ENCODE peak calls at places on chromosome 18, in ten cellular contexts. M is stimulated activated CD8-positive, alpha-beta memory T cell treated with anti-CD3 and anti-CD28 coated beads, Interleukin-15, amount 100 ng/mL, for 1 hour; E is hepatic stellate cell; Y is ELR; L is T-helper 1 cell; G is tibial artery; P is cardiac fibroblast; U is HCT116; J is Right ventricle myocardium superior; R is endothelial cell. B is an unnamed sample.

GRCh38 chr18:59902180-59902992 is 2.6 kb downstream of the PMAIP1 start:
- DNase-seq in J (no peak), M (no peak), L (peak), Y (peak), U (no peak), G (no peak), E (peak), P (peak), R (no peak), B (no peak)

GRCh38 chr18:69649678-69650077 is 249.0 kb downstream of the DOK6 start:
- DNase-seq in J (no peak), R (no peak), U (no peak), P (no peak), Y (no peak), L (no peak), M (no peak), G (no peak), E (no peak), B (no peak)

GRCh38 chr18:21242141-21243040 is at the start of gene GREB1L:
- DNase-seq in G (no peak), E (peak), Y (peak), J (peak), M (no peak), L (peak), P (peak), U (peak), R (peak), B (no peak)

GRCh38 chr18:43279015-43279758 is 1.9 kb upstream of the SYT4 start:
- DNase-seq in R (no peak), G (no peak), M (no peak), E (no peak), J (no peak), U (no peak), P (peak), L (no peak), Y (peak), B (no peak)

GRCh38 chr18:34224423-34225217 is at the start of gene NOL4:
- DNase-seq in G (no peak), Y (no peak), U (no peak), M (no peak), R (peak), L (no peak), P (peak), J (peak), E (peak), B (no peak)

GRCh38 chr18:49021433-49022129 is 70.8 kb upstream of the SMAD7 start:
- DNase-seq in R (peak), G (no peak), L (peak), M (no peak), U (peak), Y (peak), E (no peak), P (peak), J (peak), B (no peak)

GRCh38 chr18:35688757-35689156 is 107.2 kb downstream of the GALNT1 start:
- DNase-seq in G (no peak), E (no peak), J (no peak), Y (peak), P (peak), L (no peak), M (no peak), U (no peak), R (no peak), B (no peak)

GRCh38 chr18:40841473-40841872 is 1113.6 kb upstream of the PIK3C3 start:
- DNase-seq in M (no peak), L (no peak), Y (peak), G (no peak), U (no peak), P (peak), R (no peak), E (peak), J (no peak), B (no peak)

GRCh38 chr18:79507546-79508480 is 112.1 kb downstream of the NFATC1 start:
- DNase-seq in J (peak), M (no peak), U (no peak), R (no peak), L (no peak), P (peak), Y (no peak), G (peak), E (peak), B (no peak)

GRCh38 chr18:31497711-31498449 is at the start of gene DSG2:
- DNase-seq in P (peak), J (peak), E (no peak), L (no peak), G (no peak), M (no peak), R (peak), U (no peak), Y (no peak), B (no peak)

GRCh38 chr18:58937913-58938312 is 73.2 kb downstream of the ZNF532 start:
- DNase-seq in M (no peak), R (no peak), J (no peak), Y (peak), G (no peak), U (no peak), L (no peak), P (peak), E (peak), B (no peak)

GRCh38 chr18:48949051-48949605 is 1.6 kb downstream of the SMAD7 start:
- DNase-seq in J (no peak), M (no peak), E (no peak), P (no peak), Y (peak), R (no peak), L (peak), G (peak), U (no peak), B (no peak)

GRCh38 chr18:39841133-39842041 is 2113.6 kb upstream of the PIK3C3 start:
- DNase-seq in P (peak), Y (peak), L (no peak), G (no peak), R (peak), U (peak), M (no peak), E (no peak), J (peak), B (no peak)

GRCh38 chr18:58009166-58009565 is 34.9 kb upstream of the NEDD4L start:
- DNase-seq in U (no peak), Y (no peak), R (no peak), P (peak), E (peak), G (no peak), M (no peak), L (no peak), J (no peak), B (no peak)

GRCh38 chr18:21599585-21600525 is 649 bp downstream of the ESCO1 start:
- DNase-seq in G (peak), M (no peak), E (peak), P (peak), R (peak), Y (peak), J (peak), L (peak), U (no peak), B (no peak)